ENCODE peak calls at places on chromosomes 4 and X, in nine cellular contexts. B is hepatocyte, O is breast epithelium, D is body of pancreas, W is Caco-2, J is pancreas, G is brain microvascular endothelial cell, U is MM.1S, C is transverse colon. K is an unnamed sample.

GRCh38 chr4:89298160-89298559 is 9.4 kb downstream of the GPRIN3 start:
- DNase-seq in D (no peak), O (no peak), J (no peak), U (peak; percentile 88), G (no peak), C (peak; percentile 66), W (no peak), B (no peak), K (no peak)

GRCh38 chr4:23233596-23233995 is 540.9 kb downstream of the GBA3 start:
- DNase-seq in G (no peak), U (no peak), O (no peak), B (no peak), D (no peak), C (no peak), J (no peak), W (no peak), K (no peak)

GRCh38 chr4:174665799-174666198 is 143.5 kb upstream of the HPGD start:
- DNase-seq in J (no peak), C (no peak), U (no peak), B (no peak), D (no peak), G (no peak), W (no peak), O (no peak), K (no peak)

GRCh38 chr4:91243132-91243531 is 1060.6 kb upstream of the GRID2 start:
- DNase-seq in B (peak; percentile 5), C (no peak), J (no peak), W (no peak), U (no peak), D (peak; percentile 39), G (no peak), O (no peak), K (no peak)

GRCh38 chr4:110823251-110823650 is 200.4 kb upstream of the PITX2 start:
- DNase-seq in G (peak; percentile 60), C (no peak), D (no peak), B (no peak), O (no peak), U (no peak), J (no peak), W (no peak), K (no peak)

GRCh38 chr4:185080545-185080944 is 62.3 kb downstream of the HELT start:
- DNase-seq in D (no peak), W (no peak), O (no peak), U (no peak), G (no peak), J (no peak), C (no peak), B (no peak), K (no peak)

GRCh38 chrX:64894454-64895038 is 81.7 kb downstream of the ZC4H2 start:
- DNase-seq in W (no peak), B (peak; percentile 44), C (peak; percentile 51), D (peak; percentile 35), G (no peak), J (no peak), U (peak; percentile 27), O (no peak), K (no peak)

GRCh38 chr4:40283968-40284367 is 51.2 kb upstream of the CHRNA9 start:
- DNase-seq in C (no peak), J (no peak), D (no peak), G (no peak), O (no peak), B (no peak), W (peak; percentile 47), U (no peak), K (no peak)

GRCh38 chrX:13386636-13387035 is 66.8 kb upstream of the ATXN3L start:
- DNase-seq in U (no peak), D (no peak), J (no peak), O (no peak), B (no peak), C (no peak), G (no peak), W (no peak), K (no peak)

GRCh38 chrX:13381514-13381913 is 61.7 kb upstream of the ATXN3L start:
- DNase-seq in O (no peak), B (no peak), D (no peak), J (no peak), G (no peak), C (no peak), U (no peak), W (no peak), K (no peak)

GRCh38 chrX:13386092-13386491 is 66.2 kb upstream of the ATXN3L start:
- DNase-seq in U (no peak), B (no peak), O (no peak), C (no peak), G (no peak), W (no peak), J (no peak), D (no peak), K (no peak)

GRCh38 chrX:13380230-13380629 is 60.4 kb upstream of the ATXN3L start:
- DNase-seq in U (no peak), O (no peak), C (no peak), G (no peak), B (no peak), J (no peak), W (no peak), D (no peak), K (no peak)

DNA sequence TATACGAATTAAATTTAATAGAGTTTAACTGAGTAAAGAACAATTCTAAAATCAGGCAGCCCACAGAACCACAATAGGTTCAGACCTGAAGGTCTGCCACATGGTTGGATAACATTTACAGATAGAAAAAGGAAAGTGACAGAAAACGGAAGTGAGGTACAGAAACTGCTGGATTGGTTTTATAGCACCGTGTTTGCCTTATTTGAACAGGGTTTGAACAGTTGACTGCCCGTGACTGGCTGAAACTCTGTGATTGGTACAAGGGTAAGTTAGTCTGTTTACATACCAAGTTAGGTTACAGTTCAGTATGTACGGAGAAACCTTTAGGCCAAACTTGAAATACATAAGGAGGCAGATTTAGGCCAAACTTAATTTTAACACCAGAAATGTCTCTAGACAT is 64.1 kb upstream of the ATXN3L start:
- DNase-seq in O (no peak), C (no peak), D (no peak), U (no peak), G (no peak), B (no peak), J (no peak), W (no peak), K (no peak)
- H3K4me3 ChIP-seq in O (no peak overlapping the region), C (no peak overlapping the region), D (no peak overlapping the region), U (no peak overlapping the region), G (no peak overlapping the region), B (no peak overlapping the region), J (no peak overlapping the region), W (no peak overlapping the region), K (no peak overlapping the region)

GRCh38 chr4:152454398-152455011 is 81.4 kb downstream of the FBXW7 start:
- DNase-seq in J (no peak), D (no peak), C (no peak), U (peak; percentile 16), W (no peak), O (no peak), B (peak; percentile 17), G (no peak), K (no peak)
- TF ChIP-seq CTCF in J (peak; percentile 42), D (peak; percentile 68), C (peak; percentile 36), U (peak; percentile 58), W (peak; percentile 57), O (peak; percentile 53), B (peak; percentile 74), G (peak; percentile 42), K (peak; percentile 38)

GRCh38 chrX:51852621-51853020 is 40.8 kb upstream of the MAGED1 start:
- DNase-seq in D (no peak), U (no peak), W (no peak), O (no peak), G (no peak), C (no peak), B (no peak), J (no peak), K (no peak)

GRCh38 chrX:51852096-51852495 is 41.3 kb upstream of the MAGED1 start:
- DNase-seq in G (no peak), U (no peak), J (no peak), O (no peak), W (no peak), C (no peak), D (no peak), B (no peak), K (no peak)

GRCh38 chrX:51855698-51856097 is 37.7 kb upstream of the MAGED1 start:
- DNase-seq in O (no peak), U (no peak), G (no peak), B (no peak), J (no peak), W (no peak), D (no peak), C (no peak), K (no peak)

GRCh38 chrX:51851507-51852085 is 41.8 kb upstream of the MAGED1 start:
- DNase-seq in C (no peak), D (no peak), B (no peak), J (no peak), G (no peak), O (no peak), W (no peak), U (peak; percentile 44), K (peak; percentile 6)

DNA sequence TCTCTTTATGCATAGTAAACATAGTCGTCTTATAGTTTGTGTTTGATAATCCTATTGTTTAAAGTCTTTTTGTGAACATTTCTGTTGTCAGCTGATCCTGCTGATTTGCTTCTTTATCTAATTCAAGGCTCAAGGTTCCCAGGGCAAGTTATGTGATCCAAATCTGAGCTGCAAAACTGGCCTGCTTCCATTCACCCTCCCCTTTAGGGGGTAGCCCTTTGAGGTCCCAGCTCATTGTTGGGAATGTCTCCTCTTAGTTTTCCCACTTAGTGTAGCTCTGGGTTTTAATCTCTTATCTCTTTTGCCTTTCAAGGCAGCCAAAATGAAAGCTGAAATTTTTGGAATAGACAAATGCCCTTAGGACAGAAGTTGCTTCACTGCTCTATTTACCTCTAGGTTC is 40.2 kb upstream of the MAGED1 start:
- DNase-seq in C (no peak), G (no peak), O (no peak), J (no peak), B (no peak), D (no peak), W (no peak), U (no peak), K (no peak)
- H3K27me3 ChIP-seq in C (no peaks in the 10 kb centered on the region), G (no peaks in the 10 kb centered on the region), O (no peaks in the 10 kb centered on the region), J (no peaks in the 10 kb centered on the region), B (no peaks in the 10 kb centered on the region), D (no peaks in the 10 kb centered on the region), W (no peaks in the 10 kb centered on the region), U (no peaks in the 10 kb centered on the region), K (no peaks in the 10 kb centered on the region)

GRCh38 chrX:13470680-13470967 is 98.8 kb upstream of the EGFL6 start:
- DNase-seq in O (no peak), C (no peak), J (no peak), B (no peak), D (no peak), U (no peak), G (no peak), W (no peak), K (no peak)

GRCh38 chrX:13471269-13471668 is 98.1 kb upstream of the EGFL6 start:
- DNase-seq in U (no peak), C (no peak), O (no peak), B (no peak), D (no peak), W (no peak), J (no peak), G (no peak), K (no peak)

GRCh38 chrX:13473666-13474516 is 95.5 kb upstream of the EGFL6 start:
- DNase-seq in D (no peak), J (no peak), U (peak; percentile 56), C (no peak), G (peak; percentile 29), W (no peak), B (no peak), O (no peak), K (peak; percentile 36)

GRCh38 chrX:13469963-13470679 is 99.3 kb upstream of the EGFL6 start:
- DNase-seq in B (no peak), O (no peak), C (no peak), J (no peak), U (no peak), D (no peak), W (no peak), G (peak; percentile 6), K (no peak)

DNA sequence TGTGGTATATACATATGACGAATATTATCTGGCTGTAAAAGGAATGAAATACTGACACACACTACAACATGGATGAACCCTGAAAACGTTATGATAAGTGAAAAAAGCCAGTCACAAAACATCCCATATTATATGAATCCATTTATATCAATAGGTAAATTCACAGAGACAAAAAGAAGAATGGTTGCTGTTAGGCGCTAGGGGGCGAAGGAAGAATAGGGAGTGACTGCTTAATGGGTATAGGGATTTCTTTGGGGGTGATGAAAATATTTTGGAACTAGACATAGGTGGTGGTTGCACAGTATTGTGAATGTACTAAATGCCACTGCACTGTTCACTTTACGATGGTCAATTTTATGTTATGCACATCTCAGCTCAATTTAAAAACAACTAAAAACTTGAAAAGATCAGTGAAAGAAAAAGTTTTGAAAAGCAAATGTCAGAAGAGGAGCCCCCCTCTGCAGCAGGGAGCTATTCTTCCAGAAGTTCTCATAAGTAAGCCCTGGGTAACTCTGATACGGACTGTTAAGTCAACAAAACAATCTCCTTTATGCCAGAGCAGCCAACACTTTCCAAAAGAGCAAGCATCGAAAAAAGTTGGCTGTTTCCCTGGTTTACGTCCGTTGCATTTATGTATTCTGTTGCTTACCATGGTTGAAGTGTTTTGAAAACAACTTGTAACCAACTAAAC is 96.3 kb upstream of the EGFL6 start:
- DNase-seq in J (no peak), G (no peak), W (no peak), U (no peak), D (no peak), C (no peak), B (no peak), O (no peak), K (no peak)
- H3K4me3 ChIP-seq in J (no peak overlapping the region), G (no peak overlapping the region), W (no peak overlapping the region), U (peak overlapping the region; percentile 38), D (no peak overlapping the region), C (no peak overlapping the region), B (no peak overlapping the region), O (no peak overlapping the region), K (no peak overlapping the region)